ENCODE peak calls at places on chromosomes 6 and 20, in four cellular contexts. O, F, P and H are unnamed samples. For H3K36me3, the result is how much of the 10 kb centered on the place peaks cover.

GRCh38 chr20:57656252-57656820 is 36.1 kb upstream of the ZBP1 start:
- DNase-seq in O (peak), F (peak), P (peak), H (peak)

GRCh38 chr6:116461563-116462507 is 660 bp downstream of the CALHM6 start:
- DNase-seq in O (peak), F (no peak), P (peak), H (peak)

GRCh38 chr20:31543966-31544598 is 29.8 kb downstream of the HM13 start:
- DNase-seq in O (no peak), F (no peak), P (no peak), H (no peak)

GRCh38 chr6:122712093-122712863 is 67.2 kb upstream of the FABP7 start:
- DNase-seq in O (no peak), F (no peak), P (no peak), H (no peak)

GRCh38 chr6:40477246-40478126 is 109.7 kb downstream of the LRFN2 start:
- DNase-seq in O (peak), F (no peak), P (no peak), H (peak)

GRCh38 chr6:160221423-160221822 is 37.2 kb downstream of the SLC22A2 start:
- DNase-seq in O (no peak), F (no peak), P (no peak), H (no peak)

GRCh38 chr6:160102956-160103824 is 18.4 kb upstream of the SLC22A1 start:
- DNase-seq in O (peak), F (no peak), P (no peak), H (no peak)

GRCh38 chr6:70547313-70547712 is 19.4 kb upstream of the SDHAF4 start:
- DNase-seq in O (no peak), F (no peak), P (no peak), H (no peak)

GRCh38 chr6:30378290-30378937 is 33.5 kb downstream of the RPP21 start:
- DNase-seq in O (peak), F (no peak), P (no peak), H (no peak)

GRCh38 chr6:137351890-137352289 is 132.7 kb upstream of the IFNGR1 start:
- DNase-seq in O (no peak), F (no peak), P (no peak), H (no peak)

GRCh38 chr20:31540406-31540805 is 26.2 kb downstream of the HM13 start:
- DNase-seq in O (no peak), F (no peak), P (no peak), H (no peak)

GRCh38 chr6:111781055-111781708 is 92.1 kb downstream of the FYN start:
- DNase-seq in O (no peak), F (no peak), P (no peak), H (no peak)

GRCh38 chr20:48350291-48350988 is 477.4 kb downstream of the PREX1 start:
- DNase-seq in O (no peak), F (no peak), P (peak), H (no peak)

GRCh38 chr6:37371158-37372083 is 17.6 kb downstream of the RNF8 start:
- DNase-seq in O (no peak), F (no peak), P (no peak), H (no peak)

GRCh38 chr6:99287523-99287922 is 62.0 kb downstream of the FAXC start:
- DNase-seq in O (no peak), F (no peak), P (no peak), H (no peak)

GRCh38 chr20:53757472-53757913 is 163.9 kb upstream of the ZNF217 start:
- DNase-seq in O (no peak), F (no peak), P (no peak), H (no peak)

GRCh38 chr6:165181951-165182414 is 127.4 kb downstream of the C6orf118 start:
- DNase-seq in O (no peak), F (no peak), P (no peak), H (no peak)

GRCh38 chr6:26157838-26158580 is 70.8 kb downstream of the HFE start:
- DNase-seq in O (peak), F (peak), P (peak), H (peak)

GRCh38 chr6:90319044-90319443 is 22.4 kb upstream of the BACH2 start:
- DNase-seq in O (no peak), F (no peak), P (no peak), H (no peak)

GRCh38 chr6:142943746-142944125 is 1.2 kb downstream of the HIVEP2 start:
- DNase-seq in O (peak), F (no peak), P (peak), H (peak)

GRCh38 chr20:58895099-58895795 is 42.7 kb downstream of the GNAS start:
- DNase-seq in O (no peak), F (no peak), P (no peak), H (no peak)

GRCh38 chr6:33081098-33081824 is 5.5 kb downstream of the HLA-DPB1 start:
- DNase-seq in O (no peak), F (no peak), P (no peak), H (no peak)

DNA sequence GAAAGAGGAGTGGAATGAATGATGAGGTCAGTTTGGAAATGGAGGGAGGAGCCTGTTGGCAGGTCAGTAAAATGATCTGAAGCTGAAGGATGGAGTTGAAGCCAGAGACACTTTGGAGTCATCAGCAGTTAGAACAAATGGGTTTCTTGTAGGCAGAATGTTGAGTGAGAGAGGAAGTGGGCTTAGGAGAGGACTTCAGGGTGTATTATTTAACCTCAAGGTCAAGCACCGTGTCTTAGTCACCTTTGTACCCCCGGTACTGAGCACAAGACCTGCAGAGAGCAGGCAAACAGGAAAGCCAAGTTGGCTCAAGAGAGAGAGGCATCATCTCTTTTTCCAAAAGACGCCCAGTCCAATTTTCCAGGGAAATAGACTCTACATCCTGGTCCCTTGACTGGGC is 23.3 kb downstream of the C20orf173 start:
- DNase-seq in O (no peak), F (no peak), P (no peak), H (no peak)
- H3K36me3 ChIP-seq in O (under half), F (half or more), P (under half), H (half or more)

GRCh38 chr6:169714178-169714577 is 10.1 kb downstream of the PHF10 start:
- DNase-seq in O (no peak), F (no peak), P (no peak), H (no peak)
- H3K36me3 ChIP-seq in O (under half), F (half or more), P (under half), H (under half)

GRCh38 chr20:478949-479429 is 16.7 kb upstream of the TBC1D20 start:
- DNase-seq in O (peak), F (no peak), P (no peak), H (no peak)
- H3K36me3 ChIP-seq in O (under half), F (under half), P (under half), H (under half)

DNA sequence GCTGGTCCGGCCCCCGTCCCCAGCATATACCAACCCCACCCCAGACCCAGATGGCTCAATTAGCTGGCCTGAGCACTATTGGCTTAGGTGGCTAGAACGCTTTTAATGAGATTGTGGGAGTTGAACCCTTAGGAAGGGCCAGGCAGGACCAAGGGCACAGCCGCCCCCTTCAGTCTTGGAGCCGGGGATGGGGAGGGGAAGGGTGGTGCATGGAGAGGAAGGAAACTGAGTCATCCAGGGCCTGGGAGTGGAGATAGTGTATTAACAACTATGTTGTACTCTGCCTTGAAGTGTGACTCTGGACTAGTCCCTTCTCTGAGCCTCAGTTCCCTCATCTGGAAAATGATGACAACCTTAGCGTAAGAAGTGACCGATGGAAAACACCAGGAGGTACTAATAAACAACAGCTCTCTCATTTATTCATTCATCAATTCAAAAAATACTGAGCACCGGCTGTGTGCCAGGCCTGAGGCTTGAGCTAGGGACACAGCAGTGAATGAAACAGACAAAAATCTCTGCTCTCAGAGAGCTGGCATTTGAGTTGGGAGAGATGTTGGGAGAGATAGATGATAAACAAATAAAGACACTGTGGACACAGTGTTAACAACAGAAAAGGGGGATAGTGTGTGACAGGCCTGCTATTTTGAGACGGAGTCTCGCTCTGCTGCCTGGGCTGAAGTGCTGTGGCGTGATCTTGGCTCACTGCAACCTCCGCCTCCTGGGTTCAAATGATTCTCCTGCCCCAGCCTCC is 11.5 kb downstream of the PEDS1 start:
- DNase-seq in O (no peak), F (no peak), P (no peak), H (no peak)
- H3K36me3 ChIP-seq in O (under half), F (under half), P (under half), H (under half)

GRCh38 chr20:36806049-36806448 is 32.5 kb upstream of the DSN1 start:
- DNase-seq in O (no peak), F (no peak), P (no peak), H (no peak)
- H3K36me3 ChIP-seq in O (under half), F (half or more), P (under half), H (under half)

DNA sequence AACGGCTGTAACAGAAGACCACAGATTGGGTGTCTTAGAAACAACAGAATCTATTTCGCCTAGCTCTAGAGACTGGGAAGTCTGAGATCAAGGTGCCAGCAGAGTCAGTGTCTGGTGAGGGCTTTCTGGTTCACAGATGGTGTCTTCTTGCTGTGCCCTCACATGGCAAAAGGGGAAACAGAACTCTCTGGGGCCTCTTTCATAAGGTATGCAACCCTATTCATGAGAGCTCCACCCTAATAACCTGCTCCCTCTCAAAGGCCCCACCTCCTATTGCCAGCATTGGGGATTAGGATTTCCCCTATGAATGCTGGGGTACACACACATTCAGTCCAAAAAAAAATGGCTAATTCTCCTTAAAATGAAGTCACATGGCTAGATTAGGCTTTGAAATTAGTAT is 10.0 kb downstream of the TXNDC5 start:
- DNase-seq in O (no peak), F (no peak), P (no peak), H (no peak)
- H3K36me3 ChIP-seq in O (under half), F (half or more), P (under half), H (half or more)

GRCh38 chr20:37999526-38000263 is 33.6 kb downstream of the TTI1 start:
- DNase-seq in O (no peak), F (no peak), P (no peak), H (no peak)

GRCh38 chr20:37994512-37994911 is 38.7 kb downstream of the TTI1 start:
- DNase-seq in O (no peak), F (no peak), P (no peak), H (no peak)

GRCh38 chr20:37995856-37996625 is 37.2 kb downstream of the TTI1 start:
- DNase-seq in O (no peak), F (no peak), P (no peak), H (no peak)

GRCh38 chr20:38000293-38000692 is 33.0 kb downstream of the TTI1 start:
- DNase-seq in O (no peak), F (no peak), P (no peak), H (no peak)

DNA sequence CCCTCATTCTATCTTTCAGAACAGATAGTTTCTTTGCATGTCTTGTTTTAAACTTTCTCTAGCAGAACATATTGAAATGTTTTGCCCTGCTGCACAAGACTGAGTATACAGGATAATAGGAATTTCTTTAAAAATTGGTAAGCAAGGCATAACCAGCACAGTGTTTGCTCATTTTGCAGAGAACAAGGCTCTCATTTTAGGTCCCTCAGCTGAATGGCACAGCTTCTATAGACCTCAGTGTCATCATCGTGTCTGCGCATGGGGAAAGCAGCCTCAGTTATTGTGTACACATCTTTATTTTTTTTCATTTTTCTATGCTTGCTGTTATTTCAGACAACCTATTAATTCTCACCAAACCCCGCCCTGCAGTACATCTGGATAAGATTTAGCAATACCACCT is 35.7 kb downstream of the TTI1 start:
- DNase-seq in O (no peak), F (no peak), P (no peak), H (no peak)
- H3K36me3 ChIP-seq in O (under half), F (half or more), P (under half), H (under half)

GRCh38 chr20:46366826-46367225 is 39.6 kb downstream of the ELMO2 start:
- DNase-seq in O (no peak), F (no peak), P (no peak), H (no peak)
- H3K36me3 ChIP-seq in O (under half), F (under half), P (under half), H (under half)